ENCODE peak calls at places on chromosomes 16 and 17, in seven cellular contexts. One of them, this sample, is unnamed.

GRCh38 chr16:76535-77272 is 1.3 kb upstream of the MPG start:
- DNase-seq in non-pigmented ciliary epithelial cell: no peak
- DNase-seq in nucleus accumbens: no peak
- DNase-seq in transverse colon: peak
- DNase-seq in left ventricle myocardium inferior: peak
- DNase-seq in AG09309: no peak
- DNase-seq in fibroblast of pulmonary artery: peak
- DNase-seq in this sample: peak

GRCh38 chr16:8403978-8404738 is 186.2 kb downstream of the TMEM114 start:
- DNase-seq in non-pigmented ciliary epithelial cell: no peak
- DNase-seq in nucleus accumbens: no peak
- DNase-seq in transverse colon: no peak
- DNase-seq in left ventricle myocardium inferior: no peak
- DNase-seq in AG09309: no peak
- DNase-seq in fibroblast of pulmonary artery: no peak
- DNase-seq in this sample: no peak

GRCh38 chr17:81437221-81437651 is 42.0 kb downstream of the BAHCC1 start:
- DNase-seq in non-pigmented ciliary epithelial cell: no peak
- DNase-seq in nucleus accumbens: no peak
- DNase-seq in transverse colon: no peak
- DNase-seq in left ventricle myocardium inferior: no peak
- DNase-seq in AG09309: no peak
- DNase-seq in fibroblast of pulmonary artery: no peak
- DNase-seq in this sample: no peak

GRCh38 chr17:2701996-2702741 is 9.4 kb downstream of the CLUH start:
- DNase-seq in non-pigmented ciliary epithelial cell: no peak
- DNase-seq in nucleus accumbens: no peak
- DNase-seq in transverse colon: no peak
- DNase-seq in left ventricle myocardium inferior: peak
- DNase-seq in AG09309: no peak
- DNase-seq in fibroblast of pulmonary artery: no peak
- DNase-seq in this sample: no peak

GRCh38 chr16:50473375-50473945 is 74.7 kb upstream of the NKD1 start:
- DNase-seq in non-pigmented ciliary epithelial cell: no peak
- DNase-seq in nucleus accumbens: no peak
- DNase-seq in transverse colon: no peak
- DNase-seq in left ventricle myocardium inferior: no peak
- DNase-seq in AG09309: no peak
- DNase-seq in fibroblast of pulmonary artery: peak
- DNase-seq in this sample: no peak

GRCh38 chr16:2986623-2987188 is 6.5 kb upstream of the PKMYT1 start:
- DNase-seq in non-pigmented ciliary epithelial cell: no peak
- DNase-seq in nucleus accumbens: no peak
- DNase-seq in transverse colon: no peak
- DNase-seq in left ventricle myocardium inferior: no peak
- DNase-seq in AG09309: no peak
- DNase-seq in fibroblast of pulmonary artery: no peak
- DNase-seq in this sample: no peak

GRCh38 chr16:11133344-11133921 is 122.6 kb downstream of the SOCS1 start:
- DNase-seq in non-pigmented ciliary epithelial cell: peak
- DNase-seq in nucleus accumbens: no peak
- DNase-seq in transverse colon: peak
- DNase-seq in left ventricle myocardium inferior: peak
- DNase-seq in AG09309: peak
- DNase-seq in fibroblast of pulmonary artery: peak
- DNase-seq in this sample: peak

GRCh38 chr17:41492351-41492750 is 2.6 kb upstream of the KRT36 start:
- DNase-seq in non-pigmented ciliary epithelial cell: no peak
- DNase-seq in nucleus accumbens: no peak
- DNase-seq in transverse colon: no peak
- DNase-seq in left ventricle myocardium inferior: no peak
- DNase-seq in AG09309: no peak
- DNase-seq in fibroblast of pulmonary artery: peak
- DNase-seq in this sample: no peak

GRCh38 chr16:66278604-66279262 is 87.8 kb upstream of the CDH5 start:
- DNase-seq in non-pigmented ciliary epithelial cell: no peak
- DNase-seq in nucleus accumbens: no peak
- DNase-seq in transverse colon: no peak
- DNase-seq in left ventricle myocardium inferior: no peak
- DNase-seq in AG09309: no peak
- DNase-seq in fibroblast of pulmonary artery: no peak
- DNase-seq in this sample: no peak

GRCh38 chr17:82839617-82840292 is at the start of gene ZNF750:
- DNase-seq in non-pigmented ciliary epithelial cell: no peak
- DNase-seq in nucleus accumbens: no peak
- DNase-seq in transverse colon: no peak
- DNase-seq in left ventricle myocardium inferior: no peak
- DNase-seq in AG09309: no peak
- DNase-seq in fibroblast of pulmonary artery: no peak
- DNase-seq in this sample: no peak

GRCh38 chr17:15981208-15981607 is 18.3 kb downstream of the ZSWIM7 start:
- DNase-seq in non-pigmented ciliary epithelial cell: no peak
- DNase-seq in nucleus accumbens: no peak
- DNase-seq in transverse colon: no peak
- DNase-seq in left ventricle myocardium inferior: no peak
- DNase-seq in AG09309: no peak
- DNase-seq in fibroblast of pulmonary artery: no peak
- DNase-seq in this sample: no peak

GRCh38 chr17:58391302-58391984 is 25.9 kb downstream of the RNF43 start:
- DNase-seq in non-pigmented ciliary epithelial cell: peak
- DNase-seq in nucleus accumbens: no peak
- DNase-seq in transverse colon: peak
- DNase-seq in left ventricle myocardium inferior: no peak
- DNase-seq in AG09309: no peak
- DNase-seq in fibroblast of pulmonary artery: peak
- DNase-seq in this sample: peak

GRCh38 chr16:58022601-58023371 is 2.8 kb upstream of the MMP15 start:
- DNase-seq in non-pigmented ciliary epithelial cell: no peak
- DNase-seq in nucleus accumbens: peak
- DNase-seq in transverse colon: peak
- DNase-seq in left ventricle myocardium inferior: peak
- DNase-seq in AG09309: peak
- DNase-seq in fibroblast of pulmonary artery: peak
- DNase-seq in this sample: peak

GRCh38 chr17:40410082-40410481 is 7.6 kb downstream of the TOP2A start:
- DNase-seq in non-pigmented ciliary epithelial cell: no peak
- DNase-seq in nucleus accumbens: no peak
- DNase-seq in transverse colon: no peak
- DNase-seq in left ventricle myocardium inferior: no peak
- DNase-seq in AG09309: no peak
- DNase-seq in fibroblast of pulmonary artery: no peak
- DNase-seq in this sample: no peak

GRCh38 chr16:84434800-84435199 is 66.5 kb downstream of the ATP2C2 start:
- DNase-seq in non-pigmented ciliary epithelial cell: no peak
- DNase-seq in nucleus accumbens: no peak
- DNase-seq in transverse colon: peak
- DNase-seq in left ventricle myocardium inferior: no peak
- DNase-seq in AG09309: no peak
- DNase-seq in fibroblast of pulmonary artery: no peak
- DNase-seq in this sample: no peak

GRCh38 chr17:2474371-2474770 is 37.3 kb downstream of the METTL16 start:
- DNase-seq in non-pigmented ciliary epithelial cell: no peak
- DNase-seq in nucleus accumbens: no peak
- DNase-seq in transverse colon: no peak
- DNase-seq in left ventricle myocardium inferior: no peak
- DNase-seq in AG09309: no peak
- DNase-seq in fibroblast of pulmonary artery: no peak
- DNase-seq in this sample: no peak

GRCh38 chr17:9924735-9925191 is 19.7 kb upstream of the RCVRN start:
- DNase-seq in non-pigmented ciliary epithelial cell: peak
- DNase-seq in nucleus accumbens: no peak
- DNase-seq in transverse colon: no peak
- DNase-seq in left ventricle myocardium inferior: peak
- DNase-seq in AG09309: peak
- DNase-seq in fibroblast of pulmonary artery: peak
- DNase-seq in this sample: peak

GRCh38 chr17:2691069-2691871 is 20.3 kb downstream of the CLUH start:
- DNase-seq in non-pigmented ciliary epithelial cell: no peak
- DNase-seq in nucleus accumbens: no peak
- DNase-seq in transverse colon: no peak
- DNase-seq in left ventricle myocardium inferior: no peak
- DNase-seq in AG09309: no peak
- DNase-seq in fibroblast of pulmonary artery: no peak
- DNase-seq in this sample: no peak

GRCh38 chr16:56108724-56109123 is 82.6 kb upstream of the GNAO1 start:
- DNase-seq in non-pigmented ciliary epithelial cell: no peak
- DNase-seq in nucleus accumbens: no peak
- DNase-seq in transverse colon: no peak
- DNase-seq in left ventricle myocardium inferior: no peak
- DNase-seq in AG09309: no peak
- DNase-seq in fibroblast of pulmonary artery: no peak
- DNase-seq in this sample: no peak

GRCh38 chr17:57038486-57038885 is 46.6 kb upstream of the AKAP1 start:
- DNase-seq in non-pigmented ciliary epithelial cell: no peak
- DNase-seq in nucleus accumbens: no peak
- DNase-seq in transverse colon: no peak
- DNase-seq in left ventricle myocardium inferior: no peak
- DNase-seq in AG09309: no peak
- DNase-seq in fibroblast of pulmonary artery: no peak
- DNase-seq in this sample: no peak

GRCh38 chr17:9021985-9022552 is 759 bp downstream of the NTN1 start:
- DNase-seq in non-pigmented ciliary epithelial cell: no peak
- DNase-seq in nucleus accumbens: no peak
- DNase-seq in transverse colon: no peak
- DNase-seq in left ventricle myocardium inferior: peak
- DNase-seq in AG09309: no peak
- DNase-seq in fibroblast of pulmonary artery: peak
- DNase-seq in this sample: no peak

GRCh38 chr17:8137645-8138342 is 13.9 kb upstream of the HES7 start:
- DNase-seq in non-pigmented ciliary epithelial cell: no peak
- DNase-seq in nucleus accumbens: no peak
- DNase-seq in transverse colon: no peak
- DNase-seq in left ventricle myocardium inferior: no peak
- DNase-seq in AG09309: no peak
- DNase-seq in fibroblast of pulmonary artery: no peak
- DNase-seq in this sample: no peak